ENCODE peak calls at places on chromosomes 6 and 20, in ten cellular contexts. A is PC-9, B is astrocyte, R is MM.1S, H is neural progenitor cell, N is A673, X is fibroblast of lung, G is mammary epithelial cell, F is DND-41, P is GM23338. C is an unnamed sample.

GRCh38 chr6:138957903-138958302 is 30.1 kb downstream of the REPS1 start:
- DNase-seq in R (no peak), N (no peak), A (no peak), X (no peak), G (no peak), H (no peak), F (no peak), B (no peak), P (no peak), C (no peak)

GRCh38 chr20:57270204-57270937 is 3.9 kb upstream of the BMP7 start:
- DNase-seq in B (no peak), A (no peak), H (peak; percentile 44), G (no peak), N (no peak), F (no peak), R (peak; percentile 16), P (peak; percentile 47), X (no peak), C (no peak)

GRCh38 chr20:56689852-56690485 is 60.9 kb downstream of the TFAP2C start:
- DNase-seq in G (peak; percentile 53), H (no peak), N (no peak), P (no peak), A (peak; percentile 31), B (peak; percentile 52), R (peak; percentile 40), F (no peak), X (peak; percentile 65), C (no peak)

GRCh38 chr6:70136996-70137395 is 165.9 kb downstream of the COL9A1 start:
- DNase-seq in G (no peak), A (no peak), X (no peak), N (no peak), B (no peak), F (no peak), P (no peak), R (no peak), H (no peak), C (no peak)

GRCh38 chr6:129920103-129920798 is 59.1 kb upstream of the TMEM244 start:
- DNase-seq in X (peak; percentile 49), H (no peak), F (no peak), R (no peak), N (no peak), P (no peak), A (no peak), G (no peak), B (peak; percentile 20), C (no peak)

GRCh38 chr6:16049178-16049577 is 79.7 kb upstream of the MYLIP start:
- DNase-seq in H (no peak), N (no peak), G (peak; percentile 17), R (no peak), F (no peak), X (peak; percentile 23), A (no peak), P (no peak), B (peak; percentile 10), C (no peak)

GRCh38 chr20:58701431-58702160 is 9.0 kb downstream of the NPEPL1 start:
- DNase-seq in X (no peak), H (no peak), P (no peak), A (no peak), F (no peak), B (no peak), G (no peak), R (no peak), N (no peak), C (no peak)

GRCh38 chr6:17035257-17035757 is 66.5 kb upstream of the STMND1 start:
- DNase-seq in N (peak; percentile 22), G (no peak), X (no peak), F (no peak), B (no peak), A (no peak), P (no peak), H (no peak), R (no peak), C (no peak)

GRCh38 chr6:140980265-140980887 is 1152.3 kb upstream of the GJE1 start:
- DNase-seq in H (no peak), A (no peak), N (no peak), R (no peak), X (peak; percentile 38), F (no peak), B (peak; percentile 14), G (no peak), P (peak; percentile 30), C (no peak)

DNA sequence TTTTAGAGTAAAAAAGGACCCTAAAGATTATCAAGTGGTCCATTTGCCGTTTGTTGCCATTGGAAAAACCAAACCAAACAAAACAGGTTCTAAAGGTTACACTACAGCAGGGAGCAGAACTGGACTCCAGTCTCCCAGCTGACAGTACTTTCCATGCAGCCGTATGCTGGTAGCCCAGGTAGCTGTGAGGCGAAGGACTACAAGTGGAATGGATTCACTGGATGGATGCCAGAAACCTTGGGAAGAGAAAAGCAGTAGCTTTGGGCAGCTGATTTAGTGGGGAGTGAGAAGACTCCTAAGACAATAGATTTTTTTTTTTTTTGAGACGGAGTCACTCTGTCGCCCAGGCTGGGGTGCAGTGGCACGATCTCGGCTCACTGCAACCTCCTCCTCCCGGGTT is 88.3 kb downstream of the SASH1 start:
- DNase-seq in A (no peak), R (no peak), H (no peak), G (no peak), P (no peak), N (no peak), F (no peak), X (no peak), B (no peak), C (no peak)
- TF ChIP-seq CTCF in A (no peak), R (no peak), H (no peak), G (no peak), P (no peak), N (no peak), F (no peak), X (no peak), B (no peak), C (no peak)

GRCh38 chr6:137213813-137214212 is 5.4 kb downstream of the IFNGR1 start:
- DNase-seq in R (no peak), A (no peak), P (no peak), B (no peak), X (no peak), H (no peak), F (no peak), N (no peak), G (no peak), C (no peak)

GRCh38 chr6:137210903-137211302 is 8.3 kb downstream of the IFNGR1 start:
- DNase-seq in B (peak; percentile 20), X (peak; percentile 40), N (no peak), H (no peak), G (no peak), R (no peak), A (no peak), F (no peak), P (no peak), C (no peak)

GRCh38 chr6:137211910-137212309 is 7.3 kb downstream of the IFNGR1 start:
- DNase-seq in F (no peak), B (no peak), G (no peak), P (no peak), H (no peak), X (no peak), A (no peak), R (no peak), N (no peak), C (no peak)

GRCh38 chr6:137214931-137215330 is 4.3 kb downstream of the IFNGR1 start:
- DNase-seq in P (no peak), G (peak; percentile 19), R (no peak), N (no peak), H (no peak), B (no peak), F (no peak), X (no peak), A (no peak), C (no peak)

GRCh38 chr6:137213331-137213740 is 5.8 kb downstream of the IFNGR1 start:
- DNase-seq in P (no peak), N (no peak), G (no peak), H (no peak), A (no peak), B (no peak), R (no peak), X (no peak), F (no peak), C (no peak)
- H3K4me3 ChIP-seq in P (no peak overlapping the region), N (no peak overlapping the region), G (no peak overlapping the region), H (no peak overlapping the region), A (no peak overlapping the region), B (no peak overlapping the region), R (no peak overlapping the region), X (no peak overlapping the region), F (no peak overlapping the region), C (no peak overlapping the region)

DNA sequence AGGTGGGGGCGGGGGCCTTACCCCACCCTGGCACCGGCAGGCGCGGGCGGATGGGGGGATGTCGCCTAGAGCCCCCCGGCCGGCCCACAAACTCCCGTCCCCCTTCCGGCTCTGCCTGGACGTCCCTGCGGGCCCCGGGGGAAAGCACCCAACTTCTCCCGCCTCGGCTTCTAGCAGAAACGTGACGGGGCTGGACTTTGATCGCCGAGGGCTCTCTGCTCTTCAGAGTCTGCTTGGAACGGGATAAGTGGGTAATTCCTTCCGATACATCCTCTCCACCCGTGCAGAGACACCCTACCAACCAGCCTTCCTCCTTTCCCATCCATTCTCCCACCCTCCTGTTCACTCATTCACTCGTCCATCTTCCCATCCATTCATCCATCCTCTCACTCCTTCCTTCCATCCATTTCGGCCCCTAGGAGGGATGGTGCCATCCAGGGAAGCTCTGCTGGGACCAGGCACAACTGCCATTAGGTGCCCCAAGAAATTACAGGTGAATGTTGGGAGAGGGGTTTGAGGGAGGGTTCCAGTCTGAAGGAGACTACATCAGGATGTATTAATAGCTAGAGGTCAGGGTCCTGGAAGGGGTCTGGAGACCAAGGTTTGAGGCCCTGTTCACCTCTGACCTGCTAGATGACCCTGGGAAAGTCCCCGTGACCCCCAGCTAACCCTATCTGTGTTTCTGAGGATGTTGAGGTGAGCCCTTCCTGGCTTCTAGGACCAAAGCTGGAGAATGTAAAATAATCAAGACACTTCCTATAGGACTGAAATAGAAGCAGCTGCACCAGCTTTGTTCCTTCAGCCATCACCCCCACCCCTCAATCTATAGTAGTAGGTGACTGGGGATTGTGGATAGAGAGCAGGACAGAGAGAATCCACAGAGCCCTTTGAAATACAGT is 518 bp downstream of the TTLL9 start:
- DNase-seq in F (no peak), G (no peak), H (no peak), N (no peak), R (no peak), A (no peak), P (peak; percentile 53), X (no peak), B (no peak), C (no peak)
- TF ChIP-seq EZH2 in F (no peak), G (peak; percentile 100), H (no peak), N (no peak), R (no peak), A (no peak), P (peak; percentile 45), X (peak; percentile 97), B (peak; percentile 64), C (no peak)

DNA sequence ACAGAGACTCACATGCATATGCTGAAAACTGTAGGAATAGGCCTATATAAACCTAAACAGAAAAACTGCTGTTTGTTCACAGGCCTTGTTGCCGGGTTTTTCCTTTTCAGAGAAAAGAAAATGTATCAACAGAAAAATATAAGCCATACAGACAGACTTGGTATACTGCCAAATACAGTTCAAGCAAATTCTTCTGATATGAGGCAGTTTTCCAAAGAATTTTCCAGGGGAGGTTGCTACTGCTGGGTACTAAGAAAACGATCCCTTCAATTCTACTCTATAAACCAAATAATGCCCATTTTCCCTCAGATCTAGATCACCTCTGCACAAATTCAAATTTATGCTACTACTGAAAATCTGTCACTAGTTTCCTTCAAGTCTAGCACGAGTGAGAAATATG is 59.4 kb downstream of the ME1 start:
- DNase-seq in B (peak; percentile 63), X (peak; percentile 73), G (no peak), R (no peak), A (no peak), P (no peak), H (no peak), F (no peak), N (no peak), C (no peak)
- TF ChIP-seq CTCF in B (no peak), X (no peak), G (no peak), R (no peak), A (no peak), P (no peak), H (no peak), F (no peak), N (no peak), C (no peak)

GRCh38 chr6:97813881-97814280 is 530.9 kb upstream of the MMS22L start:
- DNase-seq in P (no peak), H (peak; percentile 6), X (no peak), F (no peak), G (no peak), B (no peak), A (no peak), R (no peak), N (no peak), C (no peak)
- H3K4me3 ChIP-seq in P (no peak overlapping the region), H (no peak overlapping the region), X (no peak overlapping the region), F (no peak overlapping the region), G (no peak overlapping the region), B (no peak overlapping the region), A (no peak overlapping the region), R (no peak overlapping the region), N (no peak overlapping the region), C (no peak overlapping the region)

C was measured in HCT116.